ENCODE peak calls at places on chromosomes 12 and 14, in ten cellular contexts. K, P, Z, Q, D, Y, W, I, H and J are unnamed samples.

GRCh38 chr12:55681142-55682077 is 26.3 kb downstream of the ITGA7 start:
- DNase-seq in K (no peak), P (no peak), Z (no peak), Q (peak; percentile 51), D (peak; percentile 9), Y (peak; percentile 11), W (no peak), I (no peak), H (peak; percentile 75), J (no peak)

GRCh38 chr14:38387821-38388220 is 131.9 kb upstream of the CLEC14A start:
- DNase-seq in K (no peak), P (no peak), Z (no peak), Q (no peak), D (no peak), Y (no peak), W (no peak), I (no peak), H (no peak), J (no peak)

GRCh38 chr14:104282332-104283196 is 144.2 kb downstream of the KIF26A start:
- DNase-seq in K (no peak), P (no peak), Z (peak; percentile 70), Q (no peak), D (no peak), Y (no peak), W (no peak), I (no peak), H (no peak), J (peak; percentile 65)

GRCh38 chr12:94656556-94656955 is 6.2 kb upstream of the TMCC3 start:
- DNase-seq in K (no peak), P (no peak), Z (no peak), Q (no peak), D (no peak), Y (no peak), W (no peak), I (no peak), H (no peak), J (no peak)

GRCh38 chr14:68791078-68791983 is 1.5 kb downstream of the ZFP36L1 start:
- DNase-seq in K (no peak), P (no peak), Z (peak; percentile 74), Q (no peak), D (no peak), Y (no peak), W (no peak), I (no peak), H (peak; percentile 49), J (peak; percentile 60)

GRCh38 chr14:38291681-38292459 is 36.0 kb upstream of the CLEC14A start:
- DNase-seq in K (no peak), P (no peak), Z (no peak), Q (peak; percentile 34), D (no peak), Y (no peak), W (no peak), I (no peak), H (no peak), J (no peak)

GRCh38 chr12:100826323-100826722 is 31.7 kb downstream of the ANO4 start:
- DNase-seq in K (no peak), P (peak; percentile 50), Z (no peak), Q (peak; percentile 58), D (no peak), Y (peak; percentile 1), W (no peak), I (no peak), H (peak; percentile 61), J (no peak)

GRCh38 chr14:30868736-30869135 is 5.6 kb upstream of the COCH start:
- DNase-seq in K (no peak), P (no peak), Z (no peak), Q (no peak), D (no peak), Y (no peak), W (no peak), I (no peak), H (no peak), J (no peak)

GRCh38 chr14:71592361-71592760 is 339.9 kb upstream of the RGS6 start:
- DNase-seq in K (no peak), P (no peak), Z (no peak), Q (no peak), D (no peak), Y (no peak), W (no peak), I (no peak), H (no peak), J (no peak)

GRCh38 chr12:108955225-108955835 is 65.5 kb downstream of the SVOP start:
- DNase-seq in K (no peak), P (no peak), Z (no peak), Q (no peak), D (no peak), Y (no peak), W (no peak), I (no peak), H (peak; percentile 30), J (no peak)

GRCh38 chr14:24368215-24368561 is 204 bp downstream of the NFATC4 start:
- DNase-seq in K (no peak), P (no peak), Z (no peak), Q (no peak), D (no peak), Y (no peak), W (no peak), I (no peak), H (no peak), J (peak; percentile 78)

GRCh38 chr12:94962680-94963079 is 40.8 kb downstream of the NDUFA12 start:
- DNase-seq in K (no peak), P (no peak), Z (no peak), Q (no peak), D (no peak), Y (no peak), W (no peak), I (no peak), H (no peak), J (no peak)

GRCh38 chr14:25394356-25394755 is 344.4 kb upstream of the STXBP6 start:
- DNase-seq in K (no peak), P (no peak), Z (no peak), Q (no peak), D (no peak), Y (no peak), W (no peak), I (no peak), H (no peak), J (no peak)

GRCh38 chr14:51609987-51610283 is 41.8 kb upstream of the FRMD6 start:
- DNase-seq in K (no peak), P (no peak), Z (no peak), Q (peak; percentile 59), D (no peak), Y (no peak), W (no peak), I (no peak), H (peak; percentile 50), J (no peak)

GRCh38 chr12:57809425-57809824 is 9.1 kb downstream of the AVIL start:
- DNase-seq in K (no peak), P (no peak), Z (no peak), Q (no peak), D (no peak), Y (no peak), W (no peak), I (no peak), H (no peak), J (no peak)

GRCh38 chr12:75488553-75488952 is 8.0 kb downstream of the GLIPR1 start:
- DNase-seq in K (no peak), P (no peak), Z (no peak), Q (peak; percentile 56), D (no peak), Y (no peak), W (no peak), I (no peak), H (peak; percentile 38), J (no peak)

GRCh38 chr12:58414398-58414871 is 473.1 kb downstream of the ATP23 start:
- DNase-seq in K (no peak), P (no peak), Z (no peak), Q (peak; percentile 89), D (no peak), Y (no peak), W (no peak), I (no peak), H (no peak), J (no peak)

GRCh38 chr12:47988073-47989022 is 15.9 kb downstream of the COL2A1 start:
- DNase-seq in K (no peak), P (no peak), Z (peak; percentile 29), Q (peak; percentile 33), D (no peak), Y (no peak), W (no peak), I (no peak), H (no peak), J (no peak)

GRCh38 chr14:103863245-103863644 is 15.9 kb upstream of the PPP1R13B start:
- DNase-seq in K (no peak), P (no peak), Z (no peak), Q (no peak), D (no peak), Y (no peak), W (no peak), I (no peak), H (no peak), J (no peak)

GRCh38 chr12:120247621-120248030 is 17.9 kb downstream of the PXN start:
- DNase-seq in K (no peak), P (no peak), Z (no peak), Q (peak; percentile 77), D (no peak), Y (no peak), W (no peak), I (no peak), H (peak; percentile 68), J (no peak)

GRCh38 chr14:105855246-105855892 is 329.0 kb downstream of the TMEM121 start:
- DNase-seq in K (peak; percentile 3), P (no peak), Z (peak; percentile 70), Q (no peak), D (no peak), Y (no peak), W (no peak), I (no peak), H (no peak), J (peak; percentile 64)

GRCh38 chr12:53938276-53939140 is at the start of gene HOXC13:
- DNase-seq in K (no peak), P (no peak), Z (peak; percentile 93), Q (no peak), D (no peak), Y (peak; percentile 59), W (no peak), I (no peak), H (peak; percentile 100), J (peak; percentile 79)

GRCh38 chr12:67624355-67624754 is 24.2 kb upstream of the DYRK2 start:
- DNase-seq in K (no peak), P (no peak), Z (no peak), Q (no peak), D (no peak), Y (no peak), W (no peak), I (no peak), H (no peak), J (no peak)

GRCh38 chr12:3611853-3612703 is 121.1 kb downstream of the PRMT8 start:
- DNase-seq in K (no peak), P (no peak), Z (no peak), Q (no peak), D (no peak), Y (no peak), W (no peak), I (no peak), H (no peak), J (no peak)

GRCh38 chr14:66174453-66174891 is 311.7 kb upstream of the CCDC196 start:
- DNase-seq in K (no peak), P (no peak), Z (no peak), Q (no peak), D (no peak), Y (no peak), W (no peak), I (no peak), H (no peak), J (no peak)

GRCh38 chr14:36510078-36510799 is 9.8 kb downstream of the NKX2-1 start:
- DNase-seq in K (no peak), P (no peak), Z (no peak), Q (no peak), D (no peak), Y (no peak), W (no peak), I (no peak), H (no peak), J (no peak)

GRCh38 chr14:59268011-59268410 is 79.5 kb downstream of the DAAM1 start:
- DNase-seq in K (no peak), P (no peak), Z (no peak), Q (no peak), D (no peak), Y (no peak), W (no peak), I (no peak), H (peak; percentile 87), J (no peak)

GRCh38 chr14:35378638-35379568 is 25.6 kb downstream of the NFKBIA start:
- DNase-seq in K (no peak), P (no peak), Z (no peak), Q (no peak), D (no peak), Y (no peak), W (no peak), I (no peak), H (no peak), J (no peak)